ENCODE peak calls at places on chromosomes 2 and 18, in six cellular contexts. W, A, D, C, N and V are unnamed samples.

GRCh38 chr2:55123851-55124269 is 73.6 kb upstream of the RTN4 start:
- DNase-seq in C (no peak), N (no peak), D (no peak), W (no peak), A (no peak), V (no peak)

GRCh38 chr2:39737661-39738060 is 41.4 kb downstream of the THUMPD2 start:
- DNase-seq in W (peak; percentile 10), D (no peak), N (no peak), C (no peak), A (peak; percentile 82), V (no peak)

GRCh38 chr2:43943809-43944452 is 51.9 kb downstream of the LRPPRC start:
- DNase-seq in D (no peak), N (no peak), W (no peak), A (no peak), C (no peak), V (no peak)

GRCh38 chr2:218570850-218571249 is 2.2 kb downstream of the CNOT9 start:
- DNase-seq in N (no peak), C (no peak), D (no peak), A (peak; percentile 17), W (no peak), V (no peak)

GRCh38 chr2:221153226-221153625 is 418.9 kb downstream of the EPHA4 start:
- DNase-seq in N (no peak), C (no peak), W (no peak), A (no peak), D (no peak), V (no peak)

GRCh38 chr18:44130365-44130942 is 550.2 kb upstream of the SETBP1 start:
- DNase-seq in C (no peak), A (peak; percentile 54), N (no peak), W (peak; percentile 45), D (no peak), V (no peak)

GRCh38 chr2:84687498-84688149 is 171.3 kb downstream of the DNAH6 start:
- DNase-seq in A (no peak), W (no peak), N (no peak), C (no peak), D (no peak), V (no peak)

GRCh38 chr18:74459877-74460276 is 2.8 kb upstream of the DIPK1C start:
- DNase-seq in N (no peak), C (no peak), W (no peak), D (no peak), A (no peak), V (no peak)

GRCh38 chr2:101199153-101199810 is 48.1 kb upstream of the TBC1D8 start:
- DNase-seq in C (no peak), D (no peak), W (no peak), N (no peak), A (peak; percentile 66), V (no peak)

GRCh38 chr18:48840491-48840877 is 110.3 kb downstream of the SMAD7 start:
- DNase-seq in A (no peak), N (no peak), D (no peak), W (no peak), C (no peak), V (peak; percentile 24)

GRCh38 chr2:177161741-177162440 is 50.7 kb upstream of the HNRNPA3 start:
- DNase-seq in W (no peak), C (no peak), N (no peak), A (peak; percentile 60), D (no peak), V (no peak)

GRCh38 chr2:112834379-112835014 is 2.1 kb downstream of the IL1B start:
- DNase-seq in W (no peak), C (no peak), N (no peak), D (no peak), A (peak; percentile 63), V (no peak)

GRCh38 chr2:240426797-240427721 is 8.4 kb upstream of the GPC1 start:
- DNase-seq in D (peak; percentile 45), N (no peak), C (no peak), W (peak; percentile 2), A (peak; percentile 71), V (no peak)

GRCh38 chr2:127153691-127154158 is 46.8 kb upstream of the BIN1 start:
- DNase-seq in C (no peak), A (peak; percentile 89), D (no peak), W (no peak), N (no peak), V (no peak)

GRCh38 chr2:74554821-74555531 is 456 bp downstream of the DOK1 start:
- DNase-seq in D (no peak), W (peak; percentile 69), A (peak; percentile 46), N (peak; percentile 23), C (peak; percentile 52), V (no peak)

GRCh38 chr2:33598472-33599174 is 476 bp downstream of the FAM98A start:
- DNase-seq in C (peak; percentile 52), W (peak; percentile 52), D (no peak), A (peak; percentile 59), N (no peak), V (peak; percentile 91)

GRCh38 chr18:10482363-10482984 is 28.0 kb downstream of the APCDD1 start:
- DNase-seq in N (no peak), C (no peak), W (no peak), A (no peak), D (no peak), V (no peak)

GRCh38 chr18:36207326-36207725 is 20.0 kb downstream of the MOCOS start:
- DNase-seq in W (no peak), A (no peak), D (no peak), N (no peak), C (no peak), V (no peak)

GRCh38 chr18:46393230-46393629 is 263.8 kb downstream of the LOXHD1 start:
- DNase-seq in W (peak; percentile 43), A (no peak), C (no peak), D (no peak), N (no peak), V (no peak)

GRCh38 chr2:11873766-11874165 is 127.3 kb downstream of the LPIN1 start:
- DNase-seq in D (no peak), N (no peak), C (no peak), W (no peak), A (peak; percentile 48), V (no peak)

GRCh38 chr2:151114934-151115333 is 146.7 kb downstream of the RBM43 start:
- DNase-seq in C (no peak), W (no peak), A (peak; percentile 2), N (no peak), D (no peak), V (no peak)

GRCh38 chr18:36757081-36757480 is 71.7 kb downstream of the TPGS2 start:
- DNase-seq in D (no peak), N (no peak), A (peak; percentile 76), C (no peak), W (no peak), V (no peak)

GRCh38 chr18:23650963-23651927 is 11.5 kb downstream of the ANKRD29 start:
- DNase-seq in W (no peak), A (peak; percentile 82), C (no peak), N (no peak), D (no peak), V (no peak)

GRCh38 chr18:10453885-10454772 is at the start of gene APCDD1:
- DNase-seq in C (no peak), A (peak; percentile 40), W (peak; percentile 86), N (no peak), D (peak; percentile 63), V (no peak)

GRCh38 chr2:69217333-69218080 is 169.5 kb downstream of the GFPT1 start:
- DNase-seq in C (no peak), A (no peak), N (no peak), W (no peak), D (no peak), V (no peak)

GRCh38 chr2:119011162-119011909 is 69.3 kb downstream of the MARCO start:
- DNase-seq in C (no peak), A (peak; percentile 53), D (no peak), N (no peak), W (peak; percentile 86), V (no peak)

GRCh38 chr18:8162797-8163196 is 446.4 kb upstream of the RAB12 start:
- DNase-seq in W (no peak), D (no peak), A (no peak), C (no peak), N (no peak), V (no peak)

GRCh38 chr2:197269173-197269572 is 41.4 kb downstream of the ANKRD44 start:
- DNase-seq in N (no peak), C (no peak), A (peak; percentile 55), W (no peak), D (no peak), V (no peak)

GRCh38 chr18:54960197-54960596 is 936 bp upstream of the CCDC68 start:
- DNase-seq in A (no peak), N (no peak), D (no peak), W (no peak), C (no peak), V (no peak)
- TF ChIP-seq CTCF in A (no peak), N (no peak), D (no peak), W (no peak), C (no peak), V (no peak)

GRCh38 chr2:168916329-168916672 is 15.2 kb downstream of the G6PC2 start:
- DNase-seq in W (no peak), A (no peak), D (no peak), N (no peak), C (no peak), V (no peak)
- TF ChIP-seq CTCF in W (no peak), A (no peak), D (no peak), N (no peak), C (no peak), V (no peak)

GRCh38 chr2:46198164-46198883 is 98.9 kb upstream of the EPAS1 start:
- DNase-seq in W (no peak), C (no peak), D (no peak), N (no peak), A (no peak), V (no peak)

GRCh38 chr2:46200861-46201605 is 96.2 kb upstream of the EPAS1 start:
- DNase-seq in N (no peak), A (no peak), D (no peak), C (no peak), W (no peak), V (no peak)

GRCh38 chr2:46198931-46199330 is 98.3 kb upstream of the EPAS1 start:
- DNase-seq in N (no peak), A (peak; percentile 66), D (no peak), C (no peak), W (no peak), V (no peak)

GRCh38 chr2:46202453-46202852 is 94.8 kb upstream of the EPAS1 start:
- DNase-seq in D (no peak), N (no peak), W (no peak), C (no peak), A (no peak), V (no peak)

GRCh38 chr2:46200100-46200690 is 97.0 kb upstream of the EPAS1 start:
- DNase-seq in A (peak; percentile 53), C (no peak), W (no peak), D (no peak), N (no peak), V (no peak)
- TF ChIP-seq CTCF in A (no peak), C (no peak), W (no peak), D (no peak), N (no peak), V (no peak)

DNA sequence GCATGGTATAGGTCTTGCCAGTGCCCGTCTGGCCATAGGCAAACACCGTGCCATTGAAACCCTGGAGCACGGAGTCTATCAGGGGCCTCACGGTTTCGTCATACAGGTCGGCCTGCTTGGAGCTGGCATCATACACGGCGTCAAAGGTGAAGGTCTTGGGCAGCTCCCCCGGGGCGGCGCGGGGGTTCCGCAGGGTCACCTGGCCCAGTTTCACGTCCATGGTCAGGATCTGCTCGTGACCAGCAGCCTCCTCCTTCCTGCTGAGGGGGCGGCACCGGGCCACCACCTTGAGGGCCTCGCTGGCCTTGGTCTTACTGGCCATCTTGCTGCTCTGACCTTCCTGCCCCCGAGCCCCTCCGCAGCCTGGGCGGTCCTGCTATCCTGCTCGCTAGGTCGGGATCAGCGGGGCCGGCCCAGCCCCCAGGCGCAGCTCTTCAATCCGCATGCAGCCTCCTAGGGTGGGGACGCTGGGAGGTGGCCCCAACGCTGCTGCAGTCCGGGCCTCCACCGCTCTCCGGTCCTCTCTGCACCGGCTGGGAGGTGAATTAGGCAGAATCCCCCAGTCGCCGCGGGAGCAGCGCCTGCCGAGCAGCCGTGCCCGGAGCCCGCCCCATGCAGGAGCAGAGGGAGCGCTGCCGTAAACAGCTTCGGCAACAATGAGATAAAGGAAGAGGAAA is 563 bp downstream of the KIF3C start:
- DNase-seq in C (no peak), N (no peak), A (no peak), W (peak; percentile 57), D (no peak), V (no peak)
- TF ChIP-seq CTCF in C (no peak), N (no peak), A (no peak), W (no peak), D (no peak), V (peak; percentile 32)